ENCODE peak calls at places on chromosomes 12 and 14, in ten cellular contexts. V is aorta, O is dermis blood vessel endothelial cell, W is NCI-H187, G is GM12892, K is foreskin melanocyte, N is DMS79 treated with DMSO at 0.1 percent for 48 hours, E is skeletal muscle cell, F is iris pigment epithelial cell, S is neuronal stem cell. A is an unnamed sample.

GRCh38 chr12:57631566-57632368 is 1.2 kb downstream of the B4GALNT1 start:
- DNase-seq in V (no peak), O (no peak), W (no peak), G (peak), K (no peak), N (no peak), E (no peak), F (no peak), S (no peak), A (no peak)

GRCh38 chr12:119419371-119419770 is 84.8 kb downstream of the CCDC60 start:
- DNase-seq in V (no peak), O (no peak), W (no peak), G (no peak), K (no peak), N (no peak), E (no peak), F (no peak), S (no peak), A (no peak)

GRCh38 chr14:59913187-59913586 is 6.8 kb upstream of the LRRC9 start:
- DNase-seq in V (no peak), O (no peak), W (no peak), G (no peak), K (no peak), N (no peak), E (no peak), F (no peak), S (no peak), A (no peak)

GRCh38 chr12:91964501-91964900 is 181.1 kb downstream of the BTG1 start:
- DNase-seq in V (no peak), O (no peak), W (no peak), G (no peak), K (no peak), N (no peak), E (no peak), F (no peak), S (no peak), A (no peak)

GRCh38 chr12:122984612-122985358 is 4.3 kb downstream of the ARL6IP4 start:
- DNase-seq in V (no peak), O (peak), W (no peak), G (no peak), K (peak), N (no peak), E (no peak), F (peak), S (no peak), A (no peak)

GRCh38 chr12:121214855-121215745 is 5.2 kb downstream of the P2RX4 start:
- DNase-seq in V (no peak), O (peak), W (no peak), G (no peak), K (peak), N (no peak), E (peak), F (peak), S (no peak), A (peak)

GRCh38 chr12:48001426-48002178 is 2.7 kb downstream of the COL2A1 start:
- DNase-seq in V (peak), O (peak), W (peak), G (peak), K (peak), N (peak), E (no peak), F (peak), S (peak), A (peak)

GRCh38 chr12:12734561-12735071 is 17.4 kb downstream of the CDKN1B start:
- DNase-seq in V (no peak), O (no peak), W (no peak), G (no peak), K (peak), N (no peak), E (no peak), F (no peak), S (no peak), A (peak)

GRCh38 chr12:38116968-38117367 is 199.6 kb upstream of the ALG10B start:
- DNase-seq in V (no peak), O (no peak), W (no peak), G (no peak), K (no peak), N (no peak), E (no peak), F (no peak), S (no peak), A (no peak)

GRCh38 chr12:59708059-59708458 is 112.2 kb downstream of the SLC16A7 start:
- DNase-seq in V (no peak), O (no peak), W (no peak), G (no peak), K (no peak), N (no peak), E (no peak), F (peak), S (no peak), A (peak)

GRCh38 chr12:102388469-102388868 is 91.9 kb downstream of the IGF1 start:
- DNase-seq in V (no peak), O (no peak), W (no peak), G (no peak), K (no peak), N (no peak), E (no peak), F (no peak), S (no peak), A (no peak)

GRCh38 chr12:119659289-119659897 is 8.5 kb upstream of the PRKAB1 start:
- DNase-seq in V (no peak), O (peak), W (no peak), G (no peak), K (no peak), N (peak), E (no peak), F (no peak), S (peak), A (peak)

GRCh38 chr14:45085004-45085403 is 1.1 kb downstream of the PRPF39 start:
- DNase-seq in V (no peak), O (peak), W (no peak), G (no peak), K (peak), N (peak), E (no peak), F (peak), S (no peak), A (peak)

GRCh38 chr14:81412779-81413178 is 12.7 kb upstream of the STON2 start:
- DNase-seq in V (no peak), O (no peak), W (no peak), G (no peak), K (no peak), N (no peak), E (no peak), F (no peak), S (no peak), A (no peak)

GRCh38 chr14:102822311-102822863 is 45.1 kb downstream of the TRAF3 start:
- DNase-seq in V (no peak), O (peak), W (no peak), G (no peak), K (no peak), N (no peak), E (no peak), F (no peak), S (no peak), A (no peak)

GRCh38 chr12:111254106-111254505 is 114.8 kb downstream of the PHETA1 start:
- DNase-seq in V (no peak), O (no peak), W (no peak), G (no peak), K (no peak), N (no peak), E (no peak), F (no peak), S (no peak), A (no peak)

GRCh38 chr12:98572010-98572409 is 21.5 kb upstream of the SLC25A3 start:
- DNase-seq in V (no peak), O (no peak), W (no peak), G (no peak), K (no peak), N (no peak), E (no peak), F (no peak), S (no peak), A (peak)

GRCh38 chr12:3075315-3075714 is 1.9 kb upstream of the TSPAN9 start:
- DNase-seq in V (peak), O (no peak), W (no peak), G (no peak), K (no peak), N (no peak), E (no peak), F (no peak), S (no peak), A (no peak)

GRCh38 chr12:120224304-120225199 is 23.6 kb upstream of the RPLP0 start:
- DNase-seq in V (no peak), O (peak), W (no peak), G (no peak), K (no peak), N (peak), E (no peak), F (no peak), S (no peak), A (no peak)

GRCh38 chr14:91392623-91393303 is 24.9 kb downstream of the CCDC88C start:
- DNase-seq in V (peak), O (no peak), W (no peak), G (peak), K (no peak), N (no peak), E (no peak), F (no peak), S (no peak), A (no peak)

GRCh38 chr12:72540811-72541210 is 268.6 kb downstream of the TRHDE start:
- DNase-seq in V (no peak), O (no peak), W (no peak), G (no peak), K (no peak), N (no peak), E (no peak), F (peak), S (no peak), A (no peak)

GRCh38 chr12:116102019-116102418 is 175.5 kb downstream of the MED13L start:
- DNase-seq in V (no peak), O (no peak), W (no peak), G (no peak), K (no peak), N (no peak), E (no peak), F (no peak), S (no peak), A (no peak)

GRCh38 chr12:94012508-94013044 is 135.8 kb upstream of the PLXNC1 start:
- DNase-seq in V (no peak), O (no peak), W (no peak), G (no peak), K (no peak), N (no peak), E (no peak), F (no peak), S (no peak), A (no peak)

GRCh38 chr12:92971869-92972524 is 42.9 kb upstream of the EEA1 start:
- DNase-seq in V (no peak), O (peak), W (no peak), G (no peak), K (no peak), N (no peak), E (peak), F (peak), S (no peak), A (peak)

GRCh38 chr12:25518512-25518911 is 34.6 kb downstream of the LMNTD1 start:
- DNase-seq in V (no peak), O (no peak), W (no peak), G (no peak), K (peak), N (no peak), E (peak), F (peak), S (no peak), A (peak)

GRCh38 chr12:65568517-65568916 is 255.8 kb upstream of the HMGA2 start:
- DNase-seq in V (no peak), O (peak), W (no peak), G (no peak), K (no peak), N (no peak), E (peak), F (peak), S (no peak), A (peak)

GRCh38 chr14:55869397-55870049 is 248.7 kb upstream of the PELI2 start:
- DNase-seq in V (no peak), O (peak), W (no peak), G (no peak), K (no peak), N (no peak), E (no peak), F (no peak), S (no peak), A (no peak)